ENCODE peak calls at places on chromosomes 2 and 18, in seven cellular contexts. W is stromal cell of bone marrow; I is naive thymus-derived CD8-positive, alpha-beta T cell; F is GDM1; S is activated naive CD8-positive, alpha-beta T cell treated with anti-CD3 and anti-CD28 coated beads, Interleukin-2, amount 10 ng/mL, durations not matched to agents 7 days and 5 days; X is T-helper 9 cell; L is T-helper 17 cell. O is an unnamed sample.

GRCh38 chr2:84938194-84938879 is 32.6 kb upstream of the KCMF1 start:
- DNase-seq in W (no peak), I (peak), F (no peak), S (peak), X (no peak), L (no peak), O (no peak)

GRCh38 chr2:27393225-27393624 is 12.7 kb upstream of the ZNF513 start:
- DNase-seq in W (no peak), I (no peak), F (no peak), S (no peak), X (no peak), L (no peak), O (no peak)

GRCh38 chr2:111919794-111920608 is 21.6 kb downstream of the MERTK start:
- DNase-seq in W (no peak), I (no peak), F (no peak), S (no peak), X (no peak), L (no peak), O (no peak)

GRCh38 chr18:45107425-45107824 is 426.7 kb downstream of the SETBP1 start:
- DNase-seq in W (peak), I (no peak), F (no peak), S (no peak), X (no peak), L (no peak), O (peak)

GRCh38 chr2:128786800-128787478 is 468.3 kb upstream of the HS6ST1 start:
- DNase-seq in W (no peak), I (no peak), F (no peak), S (no peak), X (no peak), L (no peak), O (no peak)

GRCh38 chr2:8595821-8596600 is 85.8 kb upstream of the ID2 start:
- DNase-seq in W (no peak), I (no peak), F (no peak), S (no peak), X (no peak), L (no peak), O (no peak)

GRCh38 chr18:46220116-46220515 is 115.9 kb downstream of the HAUS1 start:
- DNase-seq in W (peak), I (no peak), F (no peak), S (no peak), X (no peak), L (no peak), O (no peak)

GRCh38 chr18:31500161-31500688 is 2.2 kb downstream of the DSG2 start:
- DNase-seq in W (no peak), I (no peak), F (peak), S (no peak), X (no peak), L (no peak), O (no peak)

GRCh38 chr2:238439093-238439849 is 12.5 kb downstream of the ASB1 start:
- DNase-seq in W (peak), I (no peak), F (no peak), S (no peak), X (no peak), L (no peak), O (peak)

GRCh38 chr2:217256261-217256660 is 396.4 kb upstream of the TNP1 start:
- DNase-seq in W (no peak), I (no peak), F (no peak), S (no peak), X (no peak), L (no peak), O (no peak)

GRCh38 chr2:220855296-220855695 is 716.8 kb downstream of the EPHA4 start:
- DNase-seq in W (no peak), I (no peak), F (no peak), S (no peak), X (no peak), L (no peak), O (no peak)

GRCh38 chr18:68919900-68920299 is 122.0 kb downstream of the CCDC102B start:
- DNase-seq in W (no peak), I (no peak), F (no peak), S (no peak), X (no peak), L (no peak), O (no peak)

GRCh38 chr2:190792956-190793888 is 87.4 kb upstream of the GLS start:
- DNase-seq in W (no peak), I (no peak), F (no peak), S (no peak), X (no peak), L (no peak), O (no peak)

GRCh38 chr18:39805218-39805617 is 2149.8 kb upstream of the PIK3C3 start:
- DNase-seq in W (no peak), I (no peak), F (no peak), S (no peak), X (no peak), L (no peak), O (no peak)

GRCh38 chr2:170396799-170397459 is 219.0 kb downstream of the MYO3B start:
- DNase-seq in W (no peak), I (no peak), F (no peak), S (no peak), X (no peak), L (no peak), O (no peak)

GRCh38 chr18:49303376-49303775 is 157.1 kb downstream of the DYM start:
- DNase-seq in W (no peak), I (no peak), F (no peak), S (no peak), X (no peak), L (no peak), O (no peak)

GRCh38 chr2:11748018-11748860 is 1.8 kb downstream of the LPIN1 start:
- DNase-seq in W (no peak), I (no peak), F (no peak), S (no peak), X (no peak), L (no peak), O (no peak)

GRCh38 chr2:17303496-17303895 is 214.7 kb downstream of the RAD51AP2 start:
- DNase-seq in W (no peak), I (no peak), F (no peak), S (no peak), X (no peak), L (no peak), O (no peak)

GRCh38 chr18:8416212-8417019 is 192.8 kb upstream of the RAB12 start:
- DNase-seq in W (no peak), I (no peak), F (no peak), S (no peak), X (no peak), L (no peak), O (no peak)

GRCh38 chr2:73896362-73897239 is 3.8 kb downstream of the ACTG2 start:
- DNase-seq in W (peak), I (peak), F (peak), S (peak), X (peak), L (no peak), O (peak)

GRCh38 chr2:26477911-26478253 is at the start of gene OTOF:
- DNase-seq in W (peak), I (no peak), F (no peak), S (peak), X (no peak), L (no peak), O (no peak)

GRCh38 chr2:83071914-83072313 is 1387.2 kb downstream of the SUCLG1 start:
- DNase-seq in W (no peak), I (no peak), F (no peak), S (no peak), X (no peak), L (no peak), O (no peak)

GRCh38 chr2:228407821-228408220 is 226.3 kb upstream of the SPHKAP start:
- DNase-seq in W (no peak), I (no peak), F (no peak), S (no peak), X (no peak), L (no peak), O (no peak)

GRCh38 chr18:10247402-10248117 is 206.9 kb upstream of the APCDD1 start:
- DNase-seq in W (no peak), I (no peak), F (no peak), S (no peak), X (no peak), L (no peak), O (no peak)

GRCh38 chr2:190641469-190641868 is 7.4 kb upstream of the NAB1 start:
- DNase-seq in W (no peak), I (no peak), F (no peak), S (no peak), X (no peak), L (no peak), O (no peak)

GRCh38 chr2:66929632-66930385 is 467.3 kb upstream of the ETAA1 start:
- DNase-seq in W (peak), I (no peak), F (no peak), S (no peak), X (no peak), L (no peak), O (no peak)

GRCh38 chr2:20431772-20432171 is 15.1 kb upstream of the RHOB start:
- DNase-seq in W (no peak), I (no peak), F (no peak), S (no peak), X (no peak), L (no peak), O (no peak)

GRCh38 chr2:241944821-241945220 is 75.3 kb downstream of the RTP5 start:
- DNase-seq in W (no peak), I (no peak), F (no peak), S (no peak), X (no peak), L (no peak), O (no peak)

GRCh38 chr2:152396051-152396511 is 61.1 kb downstream of the FMNL2 start:
- DNase-seq in W (peak), I (no peak), F (no peak), S (no peak), X (no peak), L (no peak), O (no peak)

GRCh38 chr18:1464444-1465217 is 560.0 kb downstream of the ADCYAP1 start:
- DNase-seq in W (no peak), I (no peak), F (no peak), S (no peak), X (no peak), L (no peak), O (no peak)

GRCh38 chr2:86382108-86382507 is 44.7 kb upstream of the REEP1 start:
- DNase-seq in W (no peak), I (no peak), F (no peak), S (no peak), X (no peak), L (no peak), O (no peak)